ENCODE peak calls at places on chromosomes 1 and 21, in four cellular contexts. One of them, this sample, is unnamed.

GRCh38 chr1:7335224-7335879 is 435.7 kb upstream of the VAMP3 start:
- DNase-seq in NCI-H1105: no peak
- DNase-seq in EH: peak; percentile 19
- DNase-seq in T follicular helper cell: no peak
- DNase-seq in this sample: no peak

GRCh38 chr1:18290740-18291412 is 183.3 kb downstream of the IGSF21 start:
- DNase-seq in T follicular helper cell: no peak
- DNase-seq in EH: no peak
- DNase-seq in NCI-H1105: peak; percentile 1
- DNase-seq in this sample: no peak

GRCh38 chr1:187001198-187001904 is 172.6 kb downstream of the PLA2G4A start:
- DNase-seq in NCI-H1105: no peak
- DNase-seq in EH: peak; percentile 87
- DNase-seq in T follicular helper cell: no peak
- DNase-seq in this sample: no peak

GRCh38 chr1:163528710-163529348 is 207.1 kb downstream of the NUF2 start:
- DNase-seq in NCI-H1105: no peak
- DNase-seq in T follicular helper cell: no peak
- DNase-seq in EH: peak; percentile 31
- DNase-seq in this sample: peak; percentile 23

GRCh38 chr1:195026792-195027191 is 1581.4 kb downstream of the KCNT2 start:
- DNase-seq in EH: no peak
- DNase-seq in NCI-H1105: no peak
- DNase-seq in T follicular helper cell: no peak
- DNase-seq in this sample: no peak

GRCh38 chr21:41407541-41408460 is 18.2 kb upstream of the MX1 start:
- DNase-seq in NCI-H1105: no peak
- DNase-seq in T follicular helper cell: no peak
- DNase-seq in EH: no peak
- DNase-seq in this sample: no peak

GRCh38 chr1:81702903-81703302 is 97.8 kb upstream of the ADGRL2 start:
- DNase-seq in NCI-H1105: no peak
- DNase-seq in T follicular helper cell: no peak
- DNase-seq in EH: peak; percentile 91
- DNase-seq in this sample: no peak

GRCh38 chr1:117093091-117093534 is 28.4 kb downstream of the TRIM45 start:
- DNase-seq in NCI-H1105: no peak
- DNase-seq in T follicular helper cell: no peak
- DNase-seq in EH: peak; percentile 99
- DNase-seq in this sample: no peak

GRCh38 chr1:10891081-10891480 is 94.6 kb upstream of the CASZ1 start:
- DNase-seq in NCI-H1105: no peak
- DNase-seq in EH: no peak
- DNase-seq in T follicular helper cell: no peak
- DNase-seq in this sample: no peak

GRCh38 chr1:237736372-237737029 is 154.2 kb downstream of the ZP4 start:
- DNase-seq in T follicular helper cell: no peak
- DNase-seq in NCI-H1105: no peak
- DNase-seq in EH: no peak
- DNase-seq in this sample: no peak

GRCh38 chr1:113074237-113074636 is 1.2 kb downstream of the LRIG2 start:
- DNase-seq in NCI-H1105: no peak
- DNase-seq in T follicular helper cell: no peak
- DNase-seq in EH: peak; percentile 26
- DNase-seq in this sample: no peak

GRCh38 chr1:193077991-193078390 is 18.6 kb downstream of the RO60 start:
- DNase-seq in NCI-H1105: no peak
- DNase-seq in EH: peak; percentile 41
- DNase-seq in T follicular helper cell: no peak
- DNase-seq in this sample: no peak

GRCh38 chr1:95095833-95096217 is 21.3 kb upstream of the TLCD4 start:
- DNase-seq in EH: no peak
- DNase-seq in NCI-H1105: no peak
- DNase-seq in T follicular helper cell: no peak
- DNase-seq in this sample: no peak

GRCh38 chr1:237342730-237343129 is 300.7 kb downstream of the RYR2 start:
- DNase-seq in T follicular helper cell: no peak
- DNase-seq in EH: no peak
- DNase-seq in NCI-H1105: no peak
- DNase-seq in this sample: no peak

GRCh38 chr1:28078262-28078661 is 10.1 kb downstream of the EYA3 start:
- DNase-seq in T follicular helper cell: no peak
- DNase-seq in NCI-H1105: no peak
- DNase-seq in EH: no peak
- DNase-seq in this sample: no peak

GRCh38 chr1:22704440-22705067 is 6.1 kb upstream of the EPHB2 start:
- DNase-seq in T follicular helper cell: peak; percentile 52
- DNase-seq in EH: peak; percentile 90
- DNase-seq in NCI-H1105: peak; percentile 68
- DNase-seq in this sample: peak; percentile 86

GRCh38 chr1:203282720-203283542 is 22.4 kb upstream of the BTG2 start:
- DNase-seq in T follicular helper cell: no peak
- DNase-seq in EH: no peak
- DNase-seq in NCI-H1105: no peak
- DNase-seq in this sample: no peak

GRCh38 chr1:212230329-212230728 is 54.9 kb upstream of the PPP2R5A start:
- DNase-seq in T follicular helper cell: no peak
- DNase-seq in EH: no peak
- DNase-seq in NCI-H1105: no peak
- DNase-seq in this sample: no peak

GRCh38 chr1:88484862-88485261 is 199.2 kb upstream of the PKN2 start:
- DNase-seq in EH: no peak
- DNase-seq in NCI-H1105: no peak
- DNase-seq in T follicular helper cell: no peak
- DNase-seq in this sample: no peak

GRCh38 chr1:151655362-151655761 is 43.5 kb downstream of the SNX27 start:
- DNase-seq in T follicular helper cell: no peak
- DNase-seq in NCI-H1105: no peak
- DNase-seq in EH: no peak
- DNase-seq in this sample: no peak

GRCh38 chr21:44658913-44659595 is 1.3 kb downstream of the KRTAP12-3 start:
- DNase-seq in T follicular helper cell: no peak
- DNase-seq in NCI-H1105: no peak
- DNase-seq in EH: no peak
- DNase-seq in this sample: no peak

GRCh38 chr1:209692745-209693504 is 11.7 kb upstream of the HSD11B1 start:
- DNase-seq in EH: peak; percentile 83
- DNase-seq in NCI-H1105: peak; percentile 80
- DNase-seq in T follicular helper cell: peak; percentile 46
- DNase-seq in this sample: peak; percentile 80

GRCh38 chr1:65230741-65231439 is 78.5 kb upstream of the DNAJC6 start:
- DNase-seq in EH: no peak
- DNase-seq in T follicular helper cell: no peak
- DNase-seq in NCI-H1105: no peak
- DNase-seq in this sample: no peak

GRCh38 chr1:70767377-70767776 is 280.2 kb downstream of the PTGER3 start:
- DNase-seq in NCI-H1105: no peak
- DNase-seq in T follicular helper cell: no peak
- DNase-seq in EH: peak; percentile 66
- DNase-seq in this sample: no peak

GRCh38 chr1:11738783-11739182 is 2.8 kb downstream of the AGTRAP start:
- DNase-seq in T follicular helper cell: no peak
- DNase-seq in NCI-H1105: no peak
- DNase-seq in EH: no peak
- DNase-seq in this sample: no peak

GRCh38 chr21:35738342-35738961 is 321.9 kb downstream of the SETD4 start:
- DNase-seq in T follicular helper cell: no peak
- DNase-seq in NCI-H1105: peak; percentile 12
- DNase-seq in EH: peak; percentile 52
- DNase-seq in this sample: no peak

GRCh38 chr21:44800971-44801467 is 601 bp downstream of the UBE2G2 start:
- DNase-seq in T follicular helper cell: no peak
- DNase-seq in EH: peak; percentile 62
- DNase-seq in NCI-H1105: peak; percentile 37
- DNase-seq in this sample: no peak

GRCh38 chr1:28176492-28177470 is at the start of gene PTAFR:
- DNase-seq in EH: no peak
- DNase-seq in NCI-H1105: no peak
- DNase-seq in T follicular helper cell: no peak
- DNase-seq in this sample: no peak

GRCh38 chr1:87450615-87451209 is 122.0 kb downstream of the LMO4 start:
- DNase-seq in EH: no peak
- DNase-seq in T follicular helper cell: no peak
- DNase-seq in NCI-H1105: no peak
- DNase-seq in this sample: no peak

GRCh38 chr1:169148472-169149252 is 42.2 kb downstream of the ATP1B1 start:
- DNase-seq in NCI-H1105: no peak
- DNase-seq in T follicular helper cell: no peak
- DNase-seq in EH: no peak
- DNase-seq in this sample: no peak

GRCh38 chr1:244319283-244320132 is 132.2 kb downstream of the ADSS2 start:
- DNase-seq in EH: peak; percentile 86
- DNase-seq in NCI-H1105: no peak
- DNase-seq in T follicular helper cell: no peak
- DNase-seq in this sample: no peak

GRCh38 chr1:12081648-12082396 is 18.7 kb downstream of the TNFRSF8 start:
- DNase-seq in T follicular helper cell: no peak
- DNase-seq in EH: no peak
- DNase-seq in NCI-H1105: no peak
- DNase-seq in this sample: no peak

GRCh38 chr1:55420866-55421265 is 205.7 kb upstream of the USP24 start:
- DNase-seq in T follicular helper cell: no peak
- DNase-seq in EH: peak; percentile 73
- DNase-seq in NCI-H1105: no peak
- DNase-seq in this sample: no peak

This sample was measured in endothelial cell.